ENCODE peak calls at places on chromosomes 3 and 15, in ten cellular contexts. Y, F, R, J, G, U, S, Q, K and T are unnamed samples.

GRCh38 chr3:62551556-62551955 is 178.2 kb upstream of the FEZF2 start:
- DNase-seq in Y (no peak), F (no peak), R (no peak), J (no peak), G (no peak), U (no peak), S (no peak), Q (no peak), K (no peak), T (no peak)

GRCh38 chr3:197466586-197467399 is 89.0 kb downstream of the BDH1 start:
- DNase-seq in Y (peak; percentile 87), F (no peak), R (no peak), J (no peak), G (no peak), U (no peak), S (no peak), Q (peak; percentile 72), K (no peak), T (no peak)

GRCh38 chr3:135907422-135908165 is 57.9 kb upstream of the PPP2R3A start:
- DNase-seq in Y (no peak), F (no peak), R (no peak), J (no peak), G (no peak), U (no peak), S (no peak), Q (no peak), K (no peak), T (no peak)

GRCh38 chr3:95394286-95394685 is 1331.4 kb downstream of the NSUN3 start:
- DNase-seq in Y (no peak), F (no peak), R (no peak), J (no peak), G (no peak), U (no peak), S (no peak), Q (no peak), K (no peak), T (no peak)

GRCh38 chr3:66280304-66280703 is 59.5 kb downstream of the SLC25A26 start:
- DNase-seq in Y (no peak), F (no peak), R (no peak), J (no peak), G (no peak), U (no peak), S (no peak), Q (peak; percentile 31), K (no peak), T (no peak)

GRCh38 chr3:120350431-120350941 is 1.3 kb upstream of the LRRC58 start:
- DNase-seq in Y (peak; percentile 76), F (no peak), R (no peak), J (peak; percentile 10), G (no peak), U (no peak), S (no peak), Q (peak; percentile 84), K (no peak), T (peak; percentile 67)

GRCh38 chr3:17157713-17158112 is 273.0 kb downstream of the PLCL2 start:
- DNase-seq in Y (peak; percentile 52), F (no peak), R (no peak), J (no peak), G (no peak), U (no peak), S (no peak), Q (peak; percentile 57), K (no peak), T (no peak)

GRCh38 chr3:75254685-75255084 is 409.4 kb upstream of the FRG2C start:
- DNase-seq in Y (no peak), F (peak; percentile 44), R (no peak), J (peak; percentile 87), G (no peak), U (no peak), S (no peak), Q (no peak), K (no peak), T (no peak)

GRCh38 chr3:114380233-114380645 is 86.4 kb downstream of the TIGIT start:
- DNase-seq in Y (peak; percentile 91), F (no peak), R (no peak), J (no peak), G (no peak), U (peak; percentile 44), S (no peak), Q (peak; percentile 92), K (no peak), T (peak; percentile 87)

GRCh38 chr3:86743233-86743632 is 247.7 kb downstream of the VGLL3 start:
- DNase-seq in Y (peak; percentile 10), F (no peak), R (no peak), J (no peak), G (no peak), U (no peak), S (no peak), Q (no peak), K (no peak), T (no peak)

GRCh38 chr3:69094467-69095205 is 9.9 kb downstream of the ARL6IP5 start:
- DNase-seq in Y (peak; percentile 78), F (no peak), R (no peak), J (no peak), G (no peak), U (no peak), S (peak; percentile 56), Q (peak; percentile 48), K (no peak), T (no peak)

GRCh38 chr3:69095636-69096035 is 10.9 kb downstream of the ARL6IP5 start:
- DNase-seq in Y (no peak), F (no peak), R (no peak), J (no peak), G (no peak), U (no peak), S (no peak), Q (no peak), K (no peak), T (no peak)

GRCh38 chr3:69091389-69092029 is 6.8 kb downstream of the ARL6IP5 start:
- DNase-seq in Y (no peak), F (no peak), R (no peak), J (no peak), G (no peak), U (no peak), S (no peak), Q (no peak), K (no peak), T (no peak)

GRCh38 chr3:69090021-69090420 is 5.3 kb downstream of the ARL6IP5 start:
- DNase-seq in Y (peak; percentile 82), F (no peak), R (no peak), J (no peak), G (no peak), U (no peak), S (no peak), Q (peak; percentile 84), K (no peak), T (no peak)

GRCh38 chr3:69092030-69092513 is 7.3 kb downstream of the ARL6IP5 start:
- DNase-seq in Y (no peak), F (no peak), R (no peak), J (no peak), G (no peak), U (no peak), S (peak; percentile 65), Q (no peak), K (no peak), T (no peak)
- H3K27ac ChIP-seq in Y (no peak overlapping the region), F (no peak overlapping the region), R (peak overlapping the region; percentile 73), J (peak overlapping the region; percentile 65), G (peak overlapping the region; percentile 94), U (no peak overlapping the region), S (peak overlapping the region; percentile 72), Q (peak overlapping the region; percentile 13), K (peak overlapping the region; percentile 59), T (peak overlapping the region; percentile 50)

DNA sequence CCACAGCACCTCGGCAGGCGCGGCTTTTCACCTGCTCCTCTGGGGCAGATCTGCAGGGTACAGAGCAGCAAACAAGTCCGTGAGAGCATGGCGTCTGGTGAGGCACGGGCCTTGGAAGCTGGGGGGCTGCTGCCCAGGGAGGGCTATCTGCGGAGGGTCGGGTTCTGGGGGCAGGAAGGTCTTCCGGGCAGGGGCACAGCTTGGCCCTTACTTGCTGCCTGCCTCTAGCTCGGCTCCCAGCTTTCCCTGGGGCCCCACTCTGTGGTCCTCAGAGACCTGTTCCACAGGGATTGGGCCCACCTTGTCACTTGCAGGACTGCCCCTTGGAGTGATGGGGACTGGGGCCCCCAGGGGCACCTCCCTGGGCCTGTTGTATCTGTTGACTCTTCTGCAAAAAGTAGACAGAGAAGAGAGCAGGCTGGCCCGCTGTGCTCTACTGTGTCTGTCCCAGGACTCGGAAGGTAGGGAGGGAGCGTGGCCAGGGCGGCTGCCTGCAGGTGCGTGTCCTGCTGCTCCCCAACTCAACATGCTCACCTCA is 84.1 kb downstream of the TBC1D2B start:
- DNase-seq in Y (no peak), F (no peak), R (no peak), J (no peak), G (no peak), U (no peak), S (no peak), Q (no peak), K (no peak), T (peak; percentile 64)
- H3K27ac ChIP-seq in Y (peak overlapping the region; percentile 94), F (no peak overlapping the region), R (peak overlapping the region; percentile 32), J (no peak overlapping the region), G (peak overlapping the region; percentile 91), U (peak overlapping the region; percentile 72), S (no peak overlapping the region), Q (peak overlapping the region; percentile 54), K (no peak overlapping the region), T (peak overlapping the region; percentile 78)

DNA sequence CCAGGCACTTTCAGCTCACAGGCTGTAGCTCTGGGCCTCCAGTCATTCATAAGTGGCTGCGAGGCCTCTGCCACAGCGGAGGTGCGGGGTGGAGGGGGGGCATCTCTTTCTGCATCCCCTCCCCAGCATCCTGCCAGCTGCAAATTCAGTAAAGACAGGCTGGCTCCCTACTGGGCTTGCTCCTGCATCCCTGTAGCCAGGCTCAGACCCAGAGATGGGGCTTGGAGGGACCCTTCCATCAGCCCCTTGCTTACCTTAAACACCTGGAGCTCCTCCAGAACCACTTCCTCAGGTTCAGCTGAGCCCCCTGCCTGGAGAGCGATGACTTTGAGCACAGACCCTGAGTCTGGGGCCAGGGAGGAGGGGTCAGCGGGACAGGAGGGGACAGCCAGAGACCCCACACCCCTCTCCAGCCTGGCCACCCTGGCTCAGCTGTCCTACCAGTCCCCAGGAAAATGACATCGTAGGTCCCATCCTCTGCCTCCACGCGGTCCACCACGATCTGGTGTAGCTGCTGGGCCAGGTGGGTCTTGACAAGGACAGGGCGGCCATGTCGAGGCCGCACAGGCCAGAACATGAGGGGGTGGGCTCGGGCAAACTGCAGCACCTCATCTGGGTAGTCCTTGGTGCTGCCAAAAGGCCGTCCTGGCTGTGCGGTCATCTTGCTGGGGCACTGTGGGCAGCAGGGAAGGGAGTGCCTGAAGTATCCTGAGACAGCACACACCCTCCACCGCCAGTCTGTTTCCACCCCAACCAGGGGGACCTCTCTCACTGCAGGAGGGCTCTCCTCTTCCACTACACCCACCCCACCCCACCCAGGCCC is 5.3 kb downstream of the SEMA3G start:
- DNase-seq in Y (no peak), F (peak; percentile 38), R (no peak), J (no peak), G (no peak), U (no peak), S (no peak), Q (no peak), K (no peak), T (peak; percentile 62)
- H3K27ac ChIP-seq in Y (no peak overlapping the region), F (no peak overlapping the region), R (no peak overlapping the region), J (no peak overlapping the region), G (no peak overlapping the region), U (no peak overlapping the region), S (no peak overlapping the region), Q (no peak overlapping the region), K (no peak overlapping the region), T (no peak overlapping the region)

DNA sequence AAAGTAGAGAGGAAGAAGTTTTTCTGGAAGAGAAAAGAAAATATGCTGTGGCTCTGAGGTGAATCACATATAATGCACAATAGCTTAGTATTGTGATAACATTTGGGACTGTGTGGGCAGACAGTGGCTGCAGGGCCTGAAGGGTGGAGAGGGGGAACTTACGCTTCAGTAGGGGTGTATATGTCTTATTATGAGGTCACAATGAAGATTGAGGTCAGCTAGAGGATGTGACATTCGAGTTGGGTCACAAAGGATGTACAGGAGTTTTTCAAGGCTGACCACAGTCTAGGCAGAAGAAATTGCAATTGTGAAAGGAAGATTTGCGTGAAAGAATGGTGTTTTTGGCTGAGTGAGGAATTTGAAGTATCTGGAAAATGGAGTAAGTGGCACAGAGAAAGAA is 414.8 kb downstream of the LPP start:
- DNase-seq in Y (peak; percentile 30), F (no peak), R (no peak), J (no peak), G (no peak), U (no peak), S (no peak), Q (peak; percentile 13), K (no peak), T (no peak)
- H3K27ac ChIP-seq in Y (no peak overlapping the region), F (no peak overlapping the region), R (no peak overlapping the region), J (no peak overlapping the region), G (no peak overlapping the region), U (no peak overlapping the region), S (no peak overlapping the region), Q (no peak overlapping the region), K (no peak overlapping the region), T (no peak overlapping the region)